ENCODE peak calls at places on chromosomes 6 and 20, in five cellular contexts. R is stimulated activated CD4-positive, alpha-beta T cell treated with anti-CD3 and anti-CD28 coated beads, Interleukin-4, amount 100 ng/mL, for 48 hours; K is AG20443; B is iris pigment epithelial cell; Q is GM20000. H is an unnamed sample.

GRCh38 chr6:43990627-43991619 is 136.3 kb downstream of the MRPL14 start:
- DNase-seq in R (no peak), K (no peak), B (peak; percentile 84), Q (no peak), H (no peak)

GRCh38 chr20:62921119-62921687 is 5.1 kb downstream of the DIDO1 start:
- DNase-seq in R (peak; percentile 38), K (peak; percentile 53), B (peak; percentile 80), Q (peak; percentile 55), H (peak; percentile 75)

GRCh38 chr6:50381106-50381415 is 331.3 kb upstream of the DEFB112 start:
- DNase-seq in R (no peak), K (no peak), B (no peak), Q (no peak), H (peak; percentile 4)

GRCh38 chr6:34391023-34391485 is 1.4 kb downstream of the NUDT3 start:
- DNase-seq in R (no peak), K (peak; percentile 70), B (peak; percentile 80), Q (peak; percentile 29), H (peak; percentile 39)

GRCh38 chr6:113953346-113953745 is 17.6 kb downstream of the HDAC2 start:
- DNase-seq in R (no peak), K (peak; percentile 11), B (peak; percentile 47), Q (no peak), H (no peak)

GRCh38 chr20:23100021-23100753 is 14.1 kb upstream of the CD93 start:
- DNase-seq in R (no peak), K (no peak), B (no peak), Q (no peak), H (peak; percentile 38)

GRCh38 chr6:158661156-158661555 is 11.3 kb downstream of the SYTL3 start:
- DNase-seq in R (no peak), K (no peak), B (no peak), Q (no peak), H (no peak)

GRCh38 chr20:1887321-1887720 is 7.9 kb upstream of the SIRPA start:
- DNase-seq in R (no peak), K (no peak), B (no peak), Q (no peak), H (no peak)

GRCh38 chr6:128225610-128226009 is 294.8 kb downstream of the PTPRK start:
- DNase-seq in R (no peak), K (no peak), B (no peak), Q (no peak), H (no peak)

GRCh38 chr20:14861028-14861699 is 523.8 kb upstream of the FLRT3 start:
- DNase-seq in R (no peak), K (no peak), B (no peak), Q (no peak), H (no peak)

GRCh38 chr6:88629838-88630462 is 333.5 kb downstream of the RNGTT start:
- DNase-seq in R (no peak), K (no peak), B (peak; percentile 9), Q (no peak), H (no peak)

GRCh38 chr6:35900448-35900847 is 20.4 kb downstream of the SRPK1 start:
- DNase-seq in R (no peak), K (no peak), B (no peak), Q (no peak), H (no peak)

GRCh38 chr20:32763202-32763999 is 1.2 kb downstream of the DNMT3B start:
- DNase-seq in R (no peak), K (no peak), B (no peak), Q (peak; percentile 56), H (peak; percentile 39)

GRCh38 chr6:43858161-43859153 is 88.4 kb downstream of the VEGFA start:
- DNase-seq in R (no peak), K (no peak), B (no peak), Q (no peak), H (no peak)

GRCh38 chr6:138287144-138287955 is 69.1 kb upstream of the PBOV1 start:
- DNase-seq in R (peak; percentile 25), K (no peak), B (peak; percentile 30), Q (peak; percentile 69), H (peak; percentile 64)

GRCh38 chr6:169970306-169970988 is 219.0 kb downstream of the ERMARD start:
- DNase-seq in R (no peak), K (no peak), B (no peak), Q (no peak), H (no peak)